ENCODE peak calls at places on chromosome 16, in ten cellular contexts. One of them, this sample, is unnamed.

GRCh38 chr16:81908466-81909230 is 102.6 kb downstream of the SDR42E1 start:
- DNase-seq in neural crest cell: no peak
- DNase-seq in B cell: no peak
- DNase-seq in cardiac fibroblast: no peak
- DNase-seq in CD8-positive, alpha-beta T cell: no peak
- DNase-seq in GM23338: no peak
- DNase-seq in IMR-90: no peak
- DNase-seq in psoas muscle: no peak
- DNase-seq in dorsolateral prefrontal cortex: no peak
- DNase-seq in AG04449: no peak
- DNase-seq in this sample: no peak

GRCh38 chr16:53530046-53530445 is 27.0 kb upstream of the AKTIP start:
- DNase-seq in psoas muscle: no peak
- DNase-seq in IMR-90: no peak
- DNase-seq in neural crest cell: no peak
- DNase-seq in AG04449: no peak
- DNase-seq in cardiac fibroblast: no peak
- DNase-seq in CD8-positive, alpha-beta T cell: no peak
- DNase-seq in dorsolateral prefrontal cortex: no peak
- DNase-seq in B cell: no peak
- DNase-seq in GM23338: no peak
- DNase-seq in this sample: no peak

GRCh38 chr16:64440421-64440831 is 681.4 kb downstream of the CDH11 start:
- DNase-seq in psoas muscle: peak
- DNase-seq in GM23338: no peak
- DNase-seq in dorsolateral prefrontal cortex: no peak
- DNase-seq in neural crest cell: no peak
- DNase-seq in CD8-positive, alpha-beta T cell: no peak
- DNase-seq in B cell: no peak
- DNase-seq in IMR-90: peak
- DNase-seq in cardiac fibroblast: peak
- DNase-seq in AG04449: peak
- DNase-seq in this sample: peak

GRCh38 chr16:29790949-29791844 is 646 bp downstream of the KIF22 start:
- DNase-seq in dorsolateral prefrontal cortex: no peak
- DNase-seq in AG04449: no peak
- DNase-seq in IMR-90: no peak
- DNase-seq in B cell: no peak
- DNase-seq in neural crest cell: no peak
- DNase-seq in CD8-positive, alpha-beta T cell: no peak
- DNase-seq in GM23338: no peak
- DNase-seq in psoas muscle: no peak
- DNase-seq in cardiac fibroblast: no peak
- DNase-seq in this sample: no peak

GRCh38 chr16:17205279-17206139 is 265.3 kb downstream of the XYLT1 start:
- DNase-seq in psoas muscle: no peak
- DNase-seq in cardiac fibroblast: no peak
- DNase-seq in AG04449: peak
- DNase-seq in IMR-90: peak
- DNase-seq in neural crest cell: no peak
- DNase-seq in GM23338: peak
- DNase-seq in B cell: no peak
- DNase-seq in dorsolateral prefrontal cortex: no peak
- DNase-seq in CD8-positive, alpha-beta T cell: no peak
- DNase-seq in this sample: peak

GRCh38 chr16:73154063-73154870 is 106.3 kb upstream of the ZFHX3 start:
- DNase-seq in cardiac fibroblast: peak
- DNase-seq in dorsolateral prefrontal cortex: no peak
- DNase-seq in B cell: no peak
- DNase-seq in GM23338: no peak
- DNase-seq in IMR-90: no peak
- DNase-seq in CD8-positive, alpha-beta T cell: no peak
- DNase-seq in psoas muscle: peak
- DNase-seq in AG04449: no peak
- DNase-seq in neural crest cell: no peak
- DNase-seq in this sample: no peak

GRCh38 chr16:29839822-29840221 is 19.6 kb downstream of the MVP start:
- DNase-seq in B cell: no peak
- DNase-seq in neural crest cell: no peak
- DNase-seq in CD8-positive, alpha-beta T cell: no peak
- DNase-seq in cardiac fibroblast: no peak
- DNase-seq in psoas muscle: no peak
- DNase-seq in IMR-90: no peak
- DNase-seq in dorsolateral prefrontal cortex: no peak
- DNase-seq in GM23338: no peak
- DNase-seq in AG04449: no peak
- DNase-seq in this sample: no peak

GRCh38 chr16:15599303-15600070 is 43.5 kb downstream of the MARF1 start:
- DNase-seq in neural crest cell: no peak
- DNase-seq in GM23338: no peak
- DNase-seq in psoas muscle: no peak
- DNase-seq in dorsolateral prefrontal cortex: no peak
- DNase-seq in B cell: no peak
- DNase-seq in CD8-positive, alpha-beta T cell: no peak
- DNase-seq in IMR-90: no peak
- DNase-seq in cardiac fibroblast: no peak
- DNase-seq in AG04449: no peak
- DNase-seq in this sample: no peak

GRCh38 chr16:28121527-28121926 is 58.0 kb upstream of the GSG1L start:
- DNase-seq in GM23338: no peak
- DNase-seq in psoas muscle: no peak
- DNase-seq in cardiac fibroblast: no peak
- DNase-seq in IMR-90: no peak
- DNase-seq in neural crest cell: no peak
- DNase-seq in AG04449: no peak
- DNase-seq in B cell: no peak
- DNase-seq in dorsolateral prefrontal cortex: no peak
- DNase-seq in CD8-positive, alpha-beta T cell: no peak
- DNase-seq in this sample: no peak

GRCh38 chr16:84737192-84737591 is 37.4 kb downstream of the USP10 start:
- DNase-seq in cardiac fibroblast: no peak
- DNase-seq in B cell: no peak
- DNase-seq in psoas muscle: no peak
- DNase-seq in dorsolateral prefrontal cortex: no peak
- DNase-seq in AG04449: no peak
- DNase-seq in neural crest cell: no peak
- DNase-seq in GM23338: no peak
- DNase-seq in CD8-positive, alpha-beta T cell: no peak
- DNase-seq in IMR-90: no peak
- DNase-seq in this sample: no peak

GRCh38 chr16:30949655-30950515 is 1.0 kb downstream of the ORAI3 start:
- DNase-seq in dorsolateral prefrontal cortex: no peak
- DNase-seq in AG04449: no peak
- DNase-seq in GM23338: peak
- DNase-seq in IMR-90: peak
- DNase-seq in neural crest cell: no peak
- DNase-seq in B cell: no peak
- DNase-seq in psoas muscle: peak
- DNase-seq in cardiac fibroblast: peak
- DNase-seq in CD8-positive, alpha-beta T cell: no peak
- DNase-seq in this sample: peak

GRCh38 chr16:51971184-51971583 is 575.8 kb downstream of the TOX3 start:
- DNase-seq in IMR-90: peak
- DNase-seq in GM23338: peak
- DNase-seq in CD8-positive, alpha-beta T cell: no peak
- DNase-seq in neural crest cell: peak
- DNase-seq in dorsolateral prefrontal cortex: no peak
- DNase-seq in psoas muscle: no peak
- DNase-seq in B cell: no peak
- DNase-seq in AG04449: no peak
- DNase-seq in cardiac fibroblast: peak
- DNase-seq in this sample: no peak

GRCh38 chr16:70610273-70611223 is 35.8 kb upstream of the IL34 start:
- DNase-seq in CD8-positive, alpha-beta T cell: no peak
- DNase-seq in psoas muscle: peak
- DNase-seq in dorsolateral prefrontal cortex: no peak
- DNase-seq in IMR-90: no peak
- DNase-seq in AG04449: no peak
- DNase-seq in GM23338: no peak
- DNase-seq in neural crest cell: no peak
- DNase-seq in B cell: no peak
- DNase-seq in cardiac fibroblast: peak
- DNase-seq in this sample: no peak

GRCh38 chr16:85172465-85173071 is 60.3 kb upstream of the CIBAR2 start:
- DNase-seq in GM23338: peak
- DNase-seq in IMR-90: peak
- DNase-seq in cardiac fibroblast: no peak
- DNase-seq in neural crest cell: no peak
- DNase-seq in CD8-positive, alpha-beta T cell: no peak
- DNase-seq in AG04449: no peak
- DNase-seq in psoas muscle: peak
- DNase-seq in B cell: no peak
- DNase-seq in dorsolateral prefrontal cortex: peak
- DNase-seq in this sample: no peak

GRCh38 chr16:35431829-35432663 is 1972.6 kb downstream of the TP53TG3F start:
- DNase-seq in IMR-90: no peak
- DNase-seq in GM23338: peak
- DNase-seq in dorsolateral prefrontal cortex: no peak
- DNase-seq in psoas muscle: no peak
- DNase-seq in B cell: no peak
- DNase-seq in AG04449: no peak
- DNase-seq in CD8-positive, alpha-beta T cell: no peak
- DNase-seq in cardiac fibroblast: no peak
- DNase-seq in neural crest cell: no peak
- DNase-seq in this sample: no peak
- TF ChIP-seq CTCF in IMR-90: no peak
- TF ChIP-seq CTCF in GM23338: peak
- TF ChIP-seq CTCF in dorsolateral prefrontal cortex: peak
- TF ChIP-seq CTCF in psoas muscle: peak
- TF ChIP-seq CTCF in B cell: peak
- TF ChIP-seq CTCF in AG04449: peak
- TF ChIP-seq CTCF in CD8-positive, alpha-beta T cell: no peak
- TF ChIP-seq CTCF in cardiac fibroblast: peak
- TF ChIP-seq CTCF in neural crest cell: peak
- TF ChIP-seq CTCF in this sample: peak

DNA sequence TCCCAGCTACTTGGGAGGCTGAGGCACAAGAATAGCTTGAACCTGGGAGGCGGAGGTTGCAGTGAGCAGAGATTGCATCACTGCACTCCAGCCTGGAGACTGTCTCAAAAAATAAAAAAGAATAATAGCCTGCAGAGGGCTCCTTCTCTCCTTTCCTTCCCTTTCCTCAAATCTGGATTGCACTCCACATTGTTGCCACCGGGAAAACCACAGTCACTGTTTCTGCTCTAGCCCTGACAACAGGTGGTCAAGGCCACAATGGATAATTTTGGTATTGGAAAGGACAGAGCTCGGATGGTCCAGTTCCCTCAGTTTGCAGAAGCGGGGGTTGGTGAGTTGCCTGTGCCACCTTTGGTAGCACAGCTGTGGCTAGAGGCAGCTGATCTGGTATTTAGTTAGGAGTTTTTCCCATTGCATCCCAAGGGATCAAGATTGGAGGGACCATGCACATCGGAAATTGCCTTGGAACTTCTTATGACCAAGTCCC is 44.7 kb upstream of the PRSS54 start:
- DNase-seq in CD8-positive, alpha-beta T cell: no peak
- DNase-seq in B cell: no peak
- DNase-seq in AG04449: no peak
- DNase-seq in psoas muscle: no peak
- DNase-seq in IMR-90: no peak
- DNase-seq in GM23338: peak
- DNase-seq in cardiac fibroblast: peak
- DNase-seq in dorsolateral prefrontal cortex: no peak
- DNase-seq in neural crest cell: no peak
- DNase-seq in this sample: no peak
- TF ChIP-seq CTCF in CD8-positive, alpha-beta T cell: no peak
- TF ChIP-seq CTCF in B cell: no peak
- TF ChIP-seq CTCF in AG04449: peak
- TF ChIP-seq CTCF in psoas muscle: peak
- TF ChIP-seq CTCF in IMR-90: peak
- TF ChIP-seq CTCF in GM23338: peak
- TF ChIP-seq CTCF in cardiac fibroblast: peak
- TF ChIP-seq CTCF in dorsolateral prefrontal cortex: peak
- TF ChIP-seq CTCF in neural crest cell: peak
- TF ChIP-seq CTCF in this sample: peak

DNA sequence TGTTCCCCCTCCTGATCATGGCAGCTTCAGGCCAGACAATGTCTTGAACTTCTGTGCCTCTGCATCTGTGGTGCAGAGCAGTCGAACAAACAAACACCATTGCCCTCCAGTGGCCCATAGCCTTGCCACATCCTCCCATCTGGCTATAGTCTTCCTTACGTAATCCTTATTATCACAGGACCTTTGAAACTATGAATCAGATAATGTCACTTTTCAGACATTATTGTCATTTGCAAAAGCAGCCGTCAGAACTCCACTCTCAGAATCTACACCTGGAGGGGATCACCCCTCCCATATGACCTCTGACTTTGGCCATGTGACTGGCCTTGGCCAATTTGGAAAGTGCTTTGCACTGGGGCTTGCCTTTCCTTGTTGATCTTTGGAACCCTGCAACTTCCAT is 387.3 kb downstream of the MAF start:
- DNase-seq in cardiac fibroblast: no peak
- DNase-seq in B cell: no peak
- DNase-seq in AG04449: no peak
- DNase-seq in dorsolateral prefrontal cortex: no peak
- DNase-seq in neural crest cell: no peak
- DNase-seq in psoas muscle: no peak
- DNase-seq in GM23338: no peak
- DNase-seq in IMR-90: no peak
- DNase-seq in CD8-positive, alpha-beta T cell: no peak
- DNase-seq in this sample: no peak
- TF ChIP-seq CTCF in cardiac fibroblast: no peak
- TF ChIP-seq CTCF in B cell: no peak
- TF ChIP-seq CTCF in AG04449: no peak
- TF ChIP-seq CTCF in dorsolateral prefrontal cortex: peak
- TF ChIP-seq CTCF in neural crest cell: peak
- TF ChIP-seq CTCF in psoas muscle: no peak
- TF ChIP-seq CTCF in GM23338: peak
- TF ChIP-seq CTCF in IMR-90: no peak
- TF ChIP-seq CTCF in CD8-positive, alpha-beta T cell: no peak
- TF ChIP-seq CTCF in this sample: no peak

DNA sequence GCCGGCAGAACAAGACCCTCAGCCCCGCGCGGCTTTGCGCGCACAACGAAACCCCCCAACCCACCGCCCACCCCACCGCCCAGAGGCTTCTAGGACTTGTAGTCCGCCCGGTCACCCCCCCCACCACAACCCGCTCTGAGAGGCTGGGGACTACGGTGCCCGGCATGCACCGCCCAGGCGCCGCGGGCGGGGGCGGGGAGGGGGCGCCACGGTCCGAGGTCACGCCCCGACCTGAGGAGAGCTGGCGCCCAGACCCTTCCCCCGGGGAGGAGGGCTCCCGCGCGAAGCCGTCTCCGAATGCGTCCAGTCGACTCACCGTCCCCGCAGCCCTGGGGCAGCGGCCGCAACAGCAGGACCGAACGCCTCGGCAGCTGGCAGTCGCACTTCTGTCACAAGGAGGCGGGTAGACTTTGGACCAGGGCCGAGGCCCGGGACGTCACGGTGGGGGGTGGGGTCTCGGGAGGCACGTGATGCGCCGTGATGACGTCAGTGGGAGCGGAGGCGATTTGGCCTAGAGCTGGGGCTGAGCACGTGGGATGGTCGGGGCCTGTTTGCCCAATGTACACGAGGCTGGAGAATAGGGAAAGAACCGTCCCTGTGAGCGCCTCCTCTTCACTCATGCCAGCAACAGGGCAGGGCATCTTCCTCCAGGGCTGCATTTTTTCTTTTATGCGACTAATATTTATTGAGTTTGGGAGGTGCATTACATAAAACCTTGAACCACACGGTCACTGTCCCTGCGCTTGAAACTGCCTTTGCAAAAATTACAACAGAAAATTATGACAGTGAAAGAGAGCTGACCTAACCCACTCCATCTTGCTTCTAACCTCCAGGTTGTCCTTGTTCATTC is at the start of gene CDIP1:
- DNase-seq in neural crest cell: peak
- DNase-seq in B cell: peak
- DNase-seq in IMR-90: peak
- DNase-seq in psoas muscle: peak
- DNase-seq in cardiac fibroblast: peak
- DNase-seq in dorsolateral prefrontal cortex: peak
- DNase-seq in CD8-positive, alpha-beta T cell: peak
- DNase-seq in AG04449: peak
- DNase-seq in GM23338: peak
- DNase-seq in this sample: peak
- TF ChIP-seq CTCF in neural crest cell: no peak
- TF ChIP-seq CTCF in B cell: peak
- TF ChIP-seq CTCF in IMR-90: no peak
- TF ChIP-seq CTCF in psoas muscle: no peak
- TF ChIP-seq CTCF in cardiac fibroblast: no peak
- TF ChIP-seq CTCF in dorsolateral prefrontal cortex: peak
- TF ChIP-seq CTCF in CD8-positive, alpha-beta T cell: no peak
- TF ChIP-seq CTCF in AG04449: no peak
- TF ChIP-seq CTCF in GM23338: no peak
- TF ChIP-seq CTCF in this sample: peak

This sample was measured in BJ.